ENCODE peak calls at places on chromosomes 11 and 22, in ten cellular contexts. O is GM23248, E is neural progenitor cell, R is K562, S is HCT116, H is H1, A is PC-3, I is endothelial cell of umbilical vein, L is neuronal stem cell, W is fibroblast of lung. Q is an unnamed sample. For H3K36me3, the result is how much of the 10 kb centered on the place peaks cover.

GRCh38 chr11:125272092-125272491 is 107.5 kb downstream of the PKNOX2 start:
- DNase-seq in O (peak), E (no peak), R (no peak), S (no peak), H (no peak), A (no peak), I (no peak), L (no peak), W (no peak), Q (no peak)

GRCh38 chr11:125592305-125593112 is at the start of gene STT3A:
- DNase-seq in O (peak), E (peak), R (peak), S (peak), H (peak), A (peak), I (peak), L (peak), W (peak), Q (peak)

GRCh38 chr11:36313750-36314500 is 17.8 kb downstream of the PRR5L start:
- DNase-seq in O (no peak), E (no peak), R (no peak), S (no peak), H (no peak), A (no peak), I (no peak), L (no peak), W (no peak), Q (no peak)

GRCh38 chr11:103959279-103959930 is 77.0 kb upstream of the DDI1 start:
- DNase-seq in O (peak), E (no peak), R (no peak), S (no peak), H (no peak), A (peak), I (no peak), L (no peak), W (no peak), Q (no peak)

GRCh38 chr11:70090989-70091388 is 12.9 kb downstream of the ANO1 start:
- DNase-seq in O (peak), E (no peak), R (no peak), S (no peak), H (no peak), A (no peak), I (no peak), L (no peak), W (no peak), Q (peak)

GRCh38 chr11:126466288-126467045 is 111.0 kb downstream of the ST3GAL4 start:
- DNase-seq in O (no peak), E (no peak), R (no peak), S (no peak), H (no peak), A (no peak), I (no peak), L (no peak), W (no peak), Q (no peak)

GRCh38 chr11:86811637-86812321 is 11.4 kb downstream of the PRSS23 start:
- DNase-seq in O (peak), E (peak), R (no peak), S (peak), H (no peak), A (peak), I (peak), L (no peak), W (peak), Q (peak)

GRCh38 chr11:134528453-134528852 is 116.4 kb upstream of the B3GAT1 start:
- DNase-seq in O (no peak), E (no peak), R (no peak), S (no peak), H (no peak), A (no peak), I (no peak), L (no peak), W (no peak), Q (no peak)

GRCh38 chr11:126233391-126233790 is 21.8 kb downstream of the FAM118B start:
- DNase-seq in O (peak), E (no peak), R (no peak), S (no peak), H (no peak), A (peak), I (no peak), L (no peak), W (no peak), Q (no peak)

GRCh38 chr11:26522912-26523610 is 49.0 kb downstream of the MUC15 start:
- DNase-seq in O (peak), E (peak), R (peak), S (no peak), H (peak), A (peak), I (no peak), L (no peak), W (peak), Q (peak)

GRCh38 chr22:27420817-27421361 is 380.7 kb downstream of the MN1 start:
- DNase-seq in O (peak), E (no peak), R (no peak), S (no peak), H (no peak), A (peak), I (peak), L (no peak), W (peak), Q (peak)

GRCh38 chr11:94129505-94130335 is 1.1 kb downstream of the PANX1 start:
- DNase-seq in O (peak), E (peak), R (no peak), S (peak), H (no peak), A (peak), I (peak), L (no peak), W (peak), Q (peak)

GRCh38 chr11:67256477-67256876 is 9.8 kb upstream of the GRK2 start:
- DNase-seq in O (no peak), E (no peak), R (no peak), S (no peak), H (no peak), A (no peak), I (no peak), L (no peak), W (no peak), Q (no peak)

GRCh38 chr22:50305658-50306566 is 1.5 kb downstream of the PLXNB2 start:
- DNase-seq in O (peak), E (peak), R (peak), S (peak), H (no peak), A (peak), I (peak), L (no peak), W (peak), Q (peak)

GRCh38 chr11:134349109-134349801 is 17.5 kb downstream of the GLB1L2 start:
- DNase-seq in O (no peak), E (no peak), R (no peak), S (no peak), H (no peak), A (no peak), I (no peak), L (no peak), W (no peak), Q (no peak)

GRCh38 chr22:49943771-49944398 is 16.7 kb upstream of the PIM3 start:
- DNase-seq in O (no peak), E (no peak), R (no peak), S (no peak), H (no peak), A (no peak), I (no peak), L (no peak), W (no peak), Q (no peak)

GRCh38 chr11:94417386-94417987 is 16.3 kb upstream of the GPR83 start:
- DNase-seq in O (peak), E (peak), R (peak), S (peak), H (no peak), A (peak), I (peak), L (no peak), W (peak), Q (peak)

GRCh38 chr11:24965780-24966179 is 468.9 kb downstream of the LUZP2 start:
- DNase-seq in O (no peak), E (no peak), R (no peak), S (no peak), H (no peak), A (peak), I (no peak), L (no peak), W (peak), Q (no peak)

GRCh38 chr11:12606597-12606996 is 67.6 kb upstream of the TEAD1 start:
- DNase-seq in O (peak), E (no peak), R (no peak), S (no peak), H (no peak), A (peak), I (no peak), L (no peak), W (peak), Q (peak)

GRCh38 chr11:61897387-61898246 is 6.3 kb upstream of the FADS3 start:
- DNase-seq in O (peak), E (peak), R (peak), S (no peak), H (peak), A (peak), I (peak), L (peak), W (peak), Q (peak)

GRCh38 chr11:7573558-7574296 is 59.9 kb downstream of the PPFIBP2 start:
- DNase-seq in O (no peak), E (no peak), R (no peak), S (no peak), H (no peak), A (no peak), I (no peak), L (no peak), W (no peak), Q (peak)

GRCh38 chr11:103878646-103879045 is 157.8 kb upstream of the DDI1 start:
- DNase-seq in O (no peak), E (no peak), R (no peak), S (no peak), H (no peak), A (no peak), I (no peak), L (no peak), W (no peak), Q (no peak)

GRCh38 chr11:15673408-15673811 is 558.7 kb downstream of the INSC start:
- DNase-seq in O (no peak), E (no peak), R (no peak), S (no peak), H (no peak), A (no peak), I (no peak), L (no peak), W (no peak), Q (no peak)

GRCh38 chr11:31720666-31721199 is 90.4 kb downstream of the PAX6 start:
- DNase-seq in O (no peak), E (no peak), R (no peak), S (no peak), H (no peak), A (no peak), I (no peak), L (no peak), W (no peak), Q (no peak)

GRCh38 chr11:130666781-130667251 is 218.4 kb downstream of the ADAMTS15 start:
- DNase-seq in O (peak), E (no peak), R (no peak), S (no peak), H (no peak), A (peak), I (no peak), L (no peak), W (peak), Q (no peak)

GRCh38 chr11:120391854-120392253 is 55.6 kb downstream of the ARHGEF12 start:
- DNase-seq in O (no peak), E (no peak), R (no peak), S (no peak), H (no peak), A (no peak), I (peak), L (no peak), W (no peak), Q (peak)

GRCh38 chr22:47918276-47918928 is 1156.0 kb downstream of the TBC1D22A start:
- DNase-seq in O (no peak), E (no peak), R (no peak), S (no peak), H (no peak), A (no peak), I (no peak), L (no peak), W (no peak), Q (no peak)

GRCh38 chr22:46748948-46749681 is 11.1 kb upstream of the CERK start:
- DNase-seq in O (peak), E (no peak), R (no peak), S (no peak), H (no peak), A (peak), I (peak), L (no peak), W (peak), Q (no peak)

GRCh38 chr11:35193767-35194166 is 54.8 kb downstream of the CD44 start:
- DNase-seq in O (no peak), E (no peak), R (no peak), S (no peak), H (no peak), A (no peak), I (no peak), L (no peak), W (no peak), Q (no peak)

GRCh38 chr11:68047437-68048290 is 8.8 kb downstream of the TCIRG1 start:
- DNase-seq in O (no peak), E (no peak), R (no peak), S (no peak), H (no peak), A (no peak), I (no peak), L (no peak), W (no peak), Q (no peak)

GRCh38 chr11:83265331-83265730 is 20.8 kb downstream of the CCDC90B start:
- DNase-seq in O (no peak), E (no peak), R (no peak), S (no peak), H (no peak), A (no peak), I (no peak), L (no peak), W (peak), Q (no peak)
- H3K36me3 ChIP-seq in O (half or more), E (under half), R (under half), S (under half), H (under half), A (under half), I (under half), L (under half), W (under half), Q (under half)

GRCh38 chr11:10911907-10912306 is 54.1 kb upstream of the ZBED5 start:
- DNase-seq in O (no peak), E (no peak), R (no peak), S (no peak), H (no peak), A (no peak), I (peak), L (no peak), W (no peak), Q (no peak)

GRCh38 chr11:10906521-10906920 is 48.7 kb upstream of the ZBED5 start:
- DNase-seq in O (peak), E (no peak), R (no peak), S (no peak), H (no peak), A (peak), I (peak), L (no peak), W (peak), Q (no peak)

GRCh38 chr11:10908215-10908990 is 50.5 kb upstream of the ZBED5 start:
- DNase-seq in O (peak), E (no peak), R (peak), S (no peak), H (no peak), A (peak), I (no peak), L (no peak), W (peak), Q (peak)

GRCh38 chr11:10913075-10913474 is 55.2 kb upstream of the ZBED5 start:
- DNase-seq in O (peak), E (no peak), R (no peak), S (no peak), H (no peak), A (no peak), I (no peak), L (no peak), W (no peak), Q (no peak)

GRCh38 chr11:10909141-10909883 is 51.5 kb upstream of the ZBED5 start:
- DNase-seq in O (peak), E (no peak), R (no peak), S (no peak), H (no peak), A (peak), I (no peak), L (no peak), W (no peak), Q (no peak)
- H3K4me2 ChIP-seq in O (peak), E (no peak), R (peak), S (peak), H (no peak), A (no peak), I (no peak), L (no peak), W (no peak), Q (no peak)

GRCh38 chr22:28791841-28792490 is 8.4 kb downstream of the XBP1 start:
- DNase-seq in O (no peak), E (no peak), R (no peak), S (no peak), H (no peak), A (no peak), I (peak), L (no peak), W (no peak), Q (no peak)
- H3K36me3 ChIP-seq in O (under half), E (under half), R (under half), S (under half), H (under half), A (under half), I (under half), L (under half), W (under half), Q (under half)

DNA sequence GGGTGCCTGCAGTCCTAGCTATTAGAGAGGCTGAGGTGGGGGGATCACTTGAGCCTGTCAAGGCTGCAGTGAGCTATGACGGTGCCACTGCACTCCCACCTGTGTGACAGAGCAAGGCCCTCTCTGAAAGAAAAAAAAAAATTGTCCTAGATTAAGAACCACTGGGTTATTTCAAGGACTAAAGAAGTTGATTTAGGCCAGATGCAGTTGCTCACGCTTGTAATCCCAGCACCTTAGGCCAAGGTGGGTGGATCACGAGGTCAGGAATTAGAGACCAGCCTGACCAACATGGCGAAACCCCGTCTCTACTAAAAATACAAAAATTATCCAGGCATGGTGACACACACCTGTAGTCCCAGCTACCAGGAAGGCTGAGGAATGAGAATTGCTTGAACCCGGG is 129.0 kb downstream of the MRTFA start:
- DNase-seq in O (no peak), E (no peak), R (no peak), S (no peak), H (no peak), A (no peak), I (no peak), L (no peak), W (no peak), Q (no peak)
- H3K4me2 ChIP-seq in O (no peak), E (no peak), R (no peak), S (no peak), H (no peak), A (no peak), I (no peak), L (no peak), W (no peak), Q (no peak)

GRCh38 chr11:65428578-65429068 is 6.0 kb downstream of the NEAT1 start:
- DNase-seq in O (no peak), E (no peak), R (peak), S (no peak), H (no peak), A (no peak), I (no peak), L (no peak), W (no peak), Q (peak)

GRCh38 chr11:65426839-65427690 is 4.5 kb downstream of the NEAT1 start:
- DNase-seq in O (peak), E (no peak), R (peak), S (peak), H (no peak), A (peak), I (peak), L (no peak), W (peak), Q (peak)

GRCh38 chr11:65429069-65429681 is 6.6 kb downstream of the NEAT1 start:
- DNase-seq in O (peak), E (peak), R (peak), S (no peak), H (no peak), A (peak), I (peak), L (no peak), W (peak), Q (peak)

GRCh38 chr11:65425971-65426838 is 3.6 kb downstream of the NEAT1 start:
- DNase-seq in O (peak), E (no peak), R (peak), S (peak), H (no peak), A (peak), I (peak), L (no peak), W (peak), Q (peak)

DNA sequence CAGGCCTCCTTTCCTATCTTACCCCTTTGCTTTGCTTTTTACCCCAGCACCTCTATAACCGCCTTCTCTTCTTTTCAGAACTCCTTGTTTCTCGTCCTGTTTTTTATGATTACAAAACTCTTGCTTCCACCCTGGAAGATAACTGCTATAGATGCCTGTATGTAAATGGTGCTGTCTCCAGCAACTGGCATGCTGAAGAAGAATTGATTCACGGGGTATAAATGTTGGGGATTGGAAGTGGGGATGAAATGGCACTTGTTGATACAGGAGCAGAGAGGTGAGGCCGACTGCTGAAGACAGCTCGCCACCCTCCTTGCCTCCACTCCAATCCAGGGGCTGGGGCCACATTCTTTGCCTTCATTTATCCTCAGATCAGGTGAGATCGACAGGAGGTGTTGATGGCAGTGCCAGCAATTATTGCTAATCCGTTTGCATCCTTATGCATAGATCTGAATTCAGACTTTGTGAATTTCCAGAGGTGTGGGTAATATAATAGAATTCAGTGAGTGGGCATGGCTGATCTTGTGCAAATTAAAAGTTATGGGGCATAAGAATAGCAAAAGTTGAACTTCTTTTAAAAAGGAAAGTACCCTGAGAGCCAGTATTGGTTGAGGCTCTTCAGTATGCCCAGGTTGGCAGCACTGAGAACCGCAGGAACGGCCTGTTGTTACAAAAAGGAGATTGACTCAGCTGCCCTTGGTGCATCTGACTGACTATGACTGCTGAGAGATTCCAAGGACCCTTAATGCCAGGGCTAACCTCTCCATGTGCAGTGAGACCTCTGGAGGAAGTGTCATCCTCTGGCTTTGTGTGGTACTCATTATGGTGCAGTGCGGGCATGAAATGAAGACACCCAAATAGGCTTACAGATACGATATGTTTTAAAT is 5.3 kb downstream of the NEAT1 start:
- DNase-seq in O (peak), E (no peak), R (peak), S (peak), H (no peak), A (peak), I (peak), L (no peak), W (peak), Q (peak)
- H3K36me3 ChIP-seq in O (half or more), E (under half), R (half or more), S (under half), H (under half), A (under half), I (under half), L (under half), W (under half), Q (under half)